ENCODE peak calls at places on chromosomes 12 and 14, in ten cellular contexts. One of them, this sample, is unnamed.

GRCh38 chr14:83300454-83301064 is 1766.9 kb upstream of the SEL1L start:
- DNase-seq in hypothalamus: no peak
- DNase-seq in right cardiac atrium: no peak
- DNase-seq in GM13977: peak
- DNase-seq in PC-3: peak
- DNase-seq in WTC11: no peak
- DNase-seq in astrocyte of the cerebellum: peak
- DNase-seq in posterior cingulate gyrus: no peak
- DNase-seq in neuronal stem cell: peak
- DNase-seq in GM19239: no peak
- DNase-seq in this sample: peak

GRCh38 chr12:26867084-26867483 is 34.1 kb upstream of the ITPR2 start:
- DNase-seq in GM13977: peak
- DNase-seq in astrocyte of the cerebellum: no peak
- DNase-seq in posterior cingulate gyrus: no peak
- DNase-seq in PC-3: no peak
- DNase-seq in right cardiac atrium: no peak
- DNase-seq in neuronal stem cell: no peak
- DNase-seq in WTC11: no peak
- DNase-seq in GM19239: peak
- DNase-seq in hypothalamus: no peak
- DNase-seq in this sample: no peak

GRCh38 chr12:78700565-78700964 is 164.0 kb upstream of the SYT1 start:
- DNase-seq in neuronal stem cell: no peak
- DNase-seq in PC-3: no peak
- DNase-seq in WTC11: no peak
- DNase-seq in hypothalamus: no peak
- DNase-seq in right cardiac atrium: no peak
- DNase-seq in posterior cingulate gyrus: no peak
- DNase-seq in astrocyte of the cerebellum: no peak
- DNase-seq in GM13977: no peak
- DNase-seq in GM19239: no peak
- DNase-seq in this sample: no peak

GRCh38 chr12:19058235-19059021 is 71.1 kb upstream of the PLEKHA5 start:
- DNase-seq in GM13977: no peak
- DNase-seq in right cardiac atrium: no peak
- DNase-seq in GM19239: no peak
- DNase-seq in WTC11: peak
- DNase-seq in PC-3: no peak
- DNase-seq in posterior cingulate gyrus: no peak
- DNase-seq in neuronal stem cell: no peak
- DNase-seq in astrocyte of the cerebellum: peak
- DNase-seq in hypothalamus: no peak
- DNase-seq in this sample: no peak

GRCh38 chr12:116714175-116714574 is 23.7 kb downstream of the SPRING1 start:
- DNase-seq in neuronal stem cell: no peak
- DNase-seq in hypothalamus: no peak
- DNase-seq in posterior cingulate gyrus: no peak
- DNase-seq in GM19239: no peak
- DNase-seq in PC-3: no peak
- DNase-seq in astrocyte of the cerebellum: no peak
- DNase-seq in WTC11: no peak
- DNase-seq in GM13977: no peak
- DNase-seq in right cardiac atrium: no peak
- DNase-seq in this sample: no peak

GRCh38 chr14:62002636-62003035 is 240.4 kb downstream of the SNAPC1 start:
- DNase-seq in neuronal stem cell: no peak
- DNase-seq in WTC11: no peak
- DNase-seq in astrocyte of the cerebellum: no peak
- DNase-seq in posterior cingulate gyrus: no peak
- DNase-seq in GM19239: no peak
- DNase-seq in PC-3: peak
- DNase-seq in right cardiac atrium: no peak
- DNase-seq in hypothalamus: no peak
- DNase-seq in GM13977: no peak
- DNase-seq in this sample: no peak

GRCh38 chr12:21418403-21418802 is 19.1 kb upstream of the PYROXD1 start:
- DNase-seq in WTC11: no peak
- DNase-seq in hypothalamus: no peak
- DNase-seq in GM13977: no peak
- DNase-seq in neuronal stem cell: no peak
- DNase-seq in posterior cingulate gyrus: no peak
- DNase-seq in PC-3: no peak
- DNase-seq in GM19239: no peak
- DNase-seq in astrocyte of the cerebellum: no peak
- DNase-seq in right cardiac atrium: no peak
- DNase-seq in this sample: no peak

GRCh38 chr12:102407776-102408486 is 72.4 kb downstream of the IGF1 start:
- DNase-seq in neuronal stem cell: no peak
- DNase-seq in astrocyte of the cerebellum: no peak
- DNase-seq in PC-3: no peak
- DNase-seq in hypothalamus: no peak
- DNase-seq in GM13977: no peak
- DNase-seq in WTC11: no peak
- DNase-seq in posterior cingulate gyrus: no peak
- DNase-seq in right cardiac atrium: no peak
- DNase-seq in GM19239: no peak
- DNase-seq in this sample: no peak

GRCh38 chr12:67442347-67442841 is 173.2 kb downstream of the CAND1 start:
- DNase-seq in astrocyte of the cerebellum: no peak
- DNase-seq in posterior cingulate gyrus: no peak
- DNase-seq in neuronal stem cell: no peak
- DNase-seq in GM19239: no peak
- DNase-seq in hypothalamus: no peak
- DNase-seq in GM13977: no peak
- DNase-seq in PC-3: no peak
- DNase-seq in WTC11: no peak
- DNase-seq in right cardiac atrium: no peak
- DNase-seq in this sample: no peak

GRCh38 chr12:86139671-86140070 is 116.5 kb downstream of the MGAT4C start:
- DNase-seq in astrocyte of the cerebellum: no peak
- DNase-seq in hypothalamus: no peak
- DNase-seq in WTC11: no peak
- DNase-seq in GM13977: no peak
- DNase-seq in right cardiac atrium: no peak
- DNase-seq in neuronal stem cell: no peak
- DNase-seq in posterior cingulate gyrus: no peak
- DNase-seq in GM19239: no peak
- DNase-seq in PC-3: peak
- DNase-seq in this sample: no peak

GRCh38 chr12:79997115-79997805 is 62.4 kb upstream of the PPP1R12A start:
- DNase-seq in hypothalamus: no peak
- DNase-seq in GM13977: peak
- DNase-seq in posterior cingulate gyrus: no peak
- DNase-seq in right cardiac atrium: no peak
- DNase-seq in astrocyte of the cerebellum: no peak
- DNase-seq in GM19239: peak
- DNase-seq in WTC11: no peak
- DNase-seq in PC-3: no peak
- DNase-seq in neuronal stem cell: no peak
- DNase-seq in this sample: no peak

GRCh38 chr12:49264466-49264872 is 413 bp upstream of the TUBA1C start:
- DNase-seq in posterior cingulate gyrus: no peak
- DNase-seq in neuronal stem cell: no peak
- DNase-seq in right cardiac atrium: no peak
- DNase-seq in WTC11: no peak
- DNase-seq in PC-3: no peak
- DNase-seq in GM13977: peak
- DNase-seq in GM19239: peak
- DNase-seq in astrocyte of the cerebellum: no peak
- DNase-seq in hypothalamus: no peak
- DNase-seq in this sample: no peak

GRCh38 chr14:75323571-75323970 is 44.9 kb downstream of the FOS start:
- DNase-seq in hypothalamus: no peak
- DNase-seq in PC-3: peak
- DNase-seq in WTC11: no peak
- DNase-seq in GM19239: no peak
- DNase-seq in neuronal stem cell: no peak
- DNase-seq in astrocyte of the cerebellum: no peak
- DNase-seq in GM13977: no peak
- DNase-seq in posterior cingulate gyrus: no peak
- DNase-seq in right cardiac atrium: no peak
- DNase-seq in this sample: no peak

GRCh38 chr14:21099596-21099985 is 1.1 kb upstream of the ZNF219 start:
- DNase-seq in WTC11: no peak
- DNase-seq in PC-3: no peak
- DNase-seq in right cardiac atrium: no peak
- DNase-seq in GM19239: no peak
- DNase-seq in GM13977: no peak
- DNase-seq in neuronal stem cell: no peak
- DNase-seq in posterior cingulate gyrus: no peak
- DNase-seq in hypothalamus: no peak
- DNase-seq in astrocyte of the cerebellum: no peak
- DNase-seq in this sample: no peak

GRCh38 chr14:104600141-104600643 is 4.4 kb downstream of the TMEM179 start:
- DNase-seq in neuronal stem cell: no peak
- DNase-seq in posterior cingulate gyrus: peak
- DNase-seq in WTC11: no peak
- DNase-seq in astrocyte of the cerebellum: no peak
- DNase-seq in hypothalamus: peak
- DNase-seq in GM19239: no peak
- DNase-seq in GM13977: peak
- DNase-seq in right cardiac atrium: no peak
- DNase-seq in PC-3: no peak
- DNase-seq in this sample: no peak

GRCh38 chr14:36208690-36209278 is 32.3 kb upstream of the PTCSC3 start:
- DNase-seq in right cardiac atrium: no peak
- DNase-seq in hypothalamus: no peak
- DNase-seq in neuronal stem cell: no peak
- DNase-seq in astrocyte of the cerebellum: no peak
- DNase-seq in posterior cingulate gyrus: no peak
- DNase-seq in PC-3: no peak
- DNase-seq in GM19239: no peak
- DNase-seq in WTC11: no peak
- DNase-seq in GM13977: no peak
- DNase-seq in this sample: no peak

GRCh38 chr14:76936483-76936882 is 92.0 kb downstream of the IRF2BPL start:
- DNase-seq in neuronal stem cell: no peak
- DNase-seq in hypothalamus: no peak
- DNase-seq in astrocyte of the cerebellum: no peak
- DNase-seq in posterior cingulate gyrus: no peak
- DNase-seq in GM19239: no peak
- DNase-seq in PC-3: no peak
- DNase-seq in GM13977: no peak
- DNase-seq in WTC11: no peak
- DNase-seq in right cardiac atrium: peak
- DNase-seq in this sample: no peak

GRCh38 chr12:84136862-84137367 is 775.7 kb downstream of the SLC6A15 start:
- DNase-seq in hypothalamus: no peak
- DNase-seq in posterior cingulate gyrus: no peak
- DNase-seq in GM13977: no peak
- DNase-seq in neuronal stem cell: no peak
- DNase-seq in GM19239: no peak
- DNase-seq in WTC11: no peak
- DNase-seq in PC-3: peak
- DNase-seq in right cardiac atrium: no peak
- DNase-seq in astrocyte of the cerebellum: no peak
- DNase-seq in this sample: no peak

GRCh38 chr12:12010277-12011031 is 60.3 kb upstream of the BCL2L14 start:
- DNase-seq in hypothalamus: no peak
- DNase-seq in GM13977: peak
- DNase-seq in WTC11: no peak
- DNase-seq in right cardiac atrium: peak
- DNase-seq in posterior cingulate gyrus: peak
- DNase-seq in neuronal stem cell: no peak
- DNase-seq in astrocyte of the cerebellum: peak
- DNase-seq in GM19239: no peak
- DNase-seq in PC-3: peak
- DNase-seq in this sample: no peak